ENCODE peak calls at places on chromosomes 1 and 21, in ten cellular contexts. D is chondrocyte; W is activated CD4-positive, alpha-beta T cell treated with anti-CD3 and anti-CD28 coated beads, Interleukin-2, amount 50 U/mL, for 1 hour; T is T-helper 2 cell; E is NCI-H1092; K is H54; B is amygdala; L is coronary artery; U is NCI-H2081; N is non-pigmented ciliary epithelial cell. Y is an unnamed sample.

GRCh38 chr1:206136241-206136640 is 19.1 kb upstream of the AVPR1B start:
- DNase-seq in K (no peak), W (no peak), T (no peak), L (no peak), D (no peak), N (no peak), B (no peak), U (no peak), E (no peak), Y (no peak)

GRCh38 chr1:183167676-183168075 is 18.4 kb upstream of the LAMC2 start:
- DNase-seq in U (no peak), E (no peak), L (no peak), D (no peak), B (no peak), N (no peak), T (no peak), W (no peak), K (no peak), Y (no peak)

GRCh38 chr1:192861860-192862259 is 53.0 kb downstream of the RGS2 start:
- DNase-seq in D (no peak), B (no peak), N (no peak), U (no peak), T (no peak), L (no peak), W (no peak), E (no peak), K (no peak), Y (no peak)

GRCh38 chr1:9520411-9520810 is 18.9 kb upstream of the SLC25A33 start:
- DNase-seq in L (no peak), N (no peak), K (no peak), E (no peak), D (no peak), T (no peak), U (no peak), W (no peak), B (no peak), Y (no peak)

GRCh38 chr1:70420320-70420719 is 9.3 kb downstream of the CTH start:
- DNase-seq in E (no peak), K (no peak), U (no peak), L (no peak), D (no peak), B (no peak), T (no peak), N (no peak), W (no peak), Y (no peak)

GRCh38 chr1:64140596-64140995 is 62.8 kb upstream of the UBE2U start:
- DNase-seq in T (no peak), W (no peak), K (no peak), U (no peak), D (no peak), E (no peak), B (no peak), L (no peak), N (no peak), Y (no peak)

GRCh38 chr1:203521812-203522211 is 27.9 kb downstream of the OPTC start:
- DNase-seq in D (no peak), W (no peak), B (no peak), E (peak; percentile 68), U (no peak), L (no peak), T (no peak), N (no peak), K (no peak), Y (no peak)

GRCh38 chr1:10848109-10848684 is 51.8 kb upstream of the CASZ1 start:
- DNase-seq in W (no peak), D (no peak), T (no peak), U (no peak), K (no peak), N (no peak), E (no peak), L (no peak), B (no peak), Y (no peak)

GRCh38 chr21:39385299-39386145 is 36.6 kb upstream of the HMGN1 start:
- DNase-seq in W (peak; percentile 45), T (no peak), N (peak; percentile 35), D (no peak), U (no peak), L (no peak), B (peak; percentile 77), E (peak; percentile 66), K (no peak), Y (peak; percentile 69)

GRCh38 chr1:182806015-182806678 is 16.6 kb downstream of the NPL start:
- DNase-seq in E (no peak), B (no peak), K (no peak), T (no peak), W (no peak), U (no peak), N (no peak), L (no peak), D (no peak), Y (no peak)

Y was measured in activated T-cell treated with anti-CD3 and anti-CD28 coated beads, Interleukin-2, amount 50 U/mL, for 24 hours.